ENCODE peak calls at places on chromosomes 2 and 18, in four cellular contexts. M is endothelial cell, S is GM12864, Z is ovary. T is an unnamed sample.

GRCh38 chr2:238108423-238109201 is 8.5 kb downstream of the ESPNL start:
- DNase-seq in Z (peak; percentile 7), S (peak; percentile 56), M (no peak), T (no peak)

GRCh38 chr18:11149441-11150270 is at the start of gene PIEZO2:
- DNase-seq in Z (peak; percentile 52), M (peak; percentile 74), S (peak; percentile 49), T (peak; percentile 97)

GRCh38 chr18:27843783-27844415 is 333.0 kb downstream of the CDH2 start:
- DNase-seq in S (no peak), M (no peak), Z (no peak), T (no peak)

GRCh38 chr2:70870790-70871189 is 35.2 kb upstream of the CD207 start:
- DNase-seq in S (no peak), M (no peak), Z (no peak), T (no peak)

GRCh38 chr2:207895236-207895860 is 125.6 kb upstream of the FZD5 start:
- DNase-seq in Z (no peak), M (no peak), S (no peak), T (no peak)

GRCh38 chr2:164824865-164825264 is 16.8 kb downstream of the COBLL1 start:
- DNase-seq in M (no peak), S (no peak), Z (no peak), T (no peak)

GRCh38 chr2:67576991-67577390 is 179.9 kb downstream of the ETAA1 start:
- DNase-seq in M (no peak), S (no peak), Z (no peak), T (no peak)

GRCh38 chr2:134917958-134918517 is 584 bp upstream of the CCNT2 start:
- DNase-seq in Z (no peak), M (peak; percentile 82), S (peak; percentile 79), T (peak; percentile 10)

GRCh38 chr2:29309090-29310054 is 194.2 kb downstream of the CLIP4 start:
- DNase-seq in Z (no peak), S (peak; percentile 24), M (peak; percentile 44), T (peak; percentile 63)

GRCh38 chr2:127620867-127621266 is 25.1 kb upstream of the GPR17 start:
- DNase-seq in Z (no peak), M (no peak), S (no peak), T (peak; percentile 63)

GRCh38 chr18:25725461-25725860 is 365.0 kb downstream of the SS18 start:
- DNase-seq in S (no peak), M (no peak), Z (no peak), T (no peak)

GRCh38 chr2:43427032-43427424 is 168.8 kb downstream of the THADA start:
- DNase-seq in Z (no peak), M (no peak), S (no peak), T (no peak)

GRCh38 chr2:160114020-160114419 is 51.6 kb upstream of the PLA2R1 start:
- DNase-seq in S (no peak), M (no peak), Z (no peak), T (no peak)

GRCh38 chr2:23480991-23481797 is 96.2 kb downstream of the KLHL29 start:
- DNase-seq in Z (no peak), S (no peak), M (no peak), T (no peak)

GRCh38 chr2:216991563-216991962 is 131.7 kb upstream of the TNP1 start:
- DNase-seq in S (no peak), M (no peak), Z (no peak), T (no peak)

GRCh38 chr2:8685697-8686358 is 4.0 kb downstream of the ID2 start:
- DNase-seq in M (peak; percentile 94), Z (peak; percentile 89), S (no peak), T (peak; percentile 84)

GRCh38 chr18:63336366-63337099 is 17.0 kb upstream of the BCL2 start:
- DNase-seq in S (no peak), M (no peak), Z (no peak), T (no peak)

GRCh38 chr2:31219131-31219969 is 2.0 kb upstream of the CAPN14 start:
- DNase-seq in S (peak; percentile 72), Z (no peak), M (no peak), T (peak; percentile 69)

GRCh38 chr2:31217465-31218200 is at the start of gene CAPN14:
- DNase-seq in M (no peak), Z (no peak), S (no peak), T (no peak)

GRCh38 chr2:31222086-31222485 is 4.8 kb upstream of the CAPN14 start:
- DNase-seq in S (no peak), Z (no peak), M (no peak), T (no peak)

GRCh38 chr2:31216734-31217133 is 581 bp downstream of the CAPN14 start:
- DNase-seq in M (no peak), Z (no peak), S (no peak), T (no peak)

GRCh38 chr2:31221549-31221948 is 4.2 kb upstream of the CAPN14 start:
- DNase-seq in M (no peak), Z (no peak), S (no peak), T (no peak)
- TF ChIP-seq CTCF in M (no peak), Z (no peak), S (no peak), T (no peak)

GRCh38 chr2:61943251-61943650 is 37.8 kb downstream of the COMMD1 start:
- DNase-seq in Z (no peak), S (peak; percentile 7), M (no peak), T (peak; percentile 21)
- TF ChIP-seq CTCF in Z (no peak), S (no peak), M (no peak), T (no peak)

DNA sequence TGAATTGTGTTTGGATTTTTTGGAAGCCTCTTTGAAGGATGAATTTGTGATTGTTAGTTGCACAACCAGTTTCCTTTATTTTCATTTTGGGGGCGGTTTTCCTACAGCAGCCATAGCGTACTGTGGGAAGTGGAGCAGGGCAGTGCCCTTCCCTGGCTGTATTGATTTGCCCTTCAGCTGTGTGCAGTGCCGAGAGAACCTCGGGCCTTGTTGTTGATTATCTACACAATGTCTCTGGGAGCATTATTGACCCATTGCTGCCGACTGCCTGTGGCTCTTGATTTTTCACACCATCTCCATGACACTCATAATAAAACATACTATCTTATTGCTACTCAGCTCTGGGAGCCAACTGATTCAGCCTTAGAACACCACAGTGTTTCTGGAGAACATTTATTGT is 162.2 kb upstream of the BOD1L2 start:
- DNase-seq in Z (no peak), S (no peak), M (no peak), T (no peak)
- TF ChIP-seq CTCF in Z (no peak), S (no peak), M (no peak), T (no peak)

DNA sequence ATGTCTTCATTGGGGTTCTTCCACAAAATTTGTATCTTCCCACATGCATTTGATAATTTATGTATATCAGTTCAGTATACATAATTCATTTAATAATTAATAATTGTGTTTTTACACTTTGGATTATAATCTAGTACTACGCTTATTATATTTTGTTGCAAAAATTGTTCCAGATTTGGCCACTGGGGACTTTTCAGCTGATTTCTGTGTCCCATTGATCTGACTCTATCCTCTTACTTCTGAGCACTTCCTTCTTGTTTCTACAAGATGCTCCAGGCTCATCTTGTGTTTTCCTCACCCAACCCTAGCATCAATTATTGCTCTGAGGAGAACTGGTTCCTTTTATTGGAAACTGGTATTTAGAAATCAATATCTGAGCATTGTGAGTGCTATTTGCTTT is 215.3 kb upstream of the CDH19 start:
- DNase-seq in M (no peak), S (no peak), Z (no peak), T (no peak)
- TF ChIP-seq CTCF in M (peak; percentile 54), S (peak; percentile 10), Z (no peak), T (no peak)

T was measured in GM13977.